ENCODE peak calls at places on chromosomes 13 and 19, in six cellular contexts. J, X, A, C, F and E are unnamed samples.

GRCh38 chr19:9342610-9343304 is 18.8 kb downstream of the ZNF559 start:
- DNase-seq in A (no peak), F (no peak), J (no peak), X (no peak), C (no peak), E (no peak)

GRCh38 chr13:51739403-51740112 is 64.4 kb downstream of the DHRS12 start:
- DNase-seq in C (no peak), A (no peak), X (no peak), J (no peak), F (peak; percentile 67), E (no peak)

GRCh38 chr19:4977299-4978174 is 8.6 kb downstream of the KDM4B start:
- DNase-seq in J (peak; percentile 95), C (peak; percentile 65), X (no peak), F (peak; percentile 85), A (peak; percentile 70), E (peak; percentile 59)

GRCh38 chr19:5690955-5691204 is 785 bp downstream of the RPL36 start:
- DNase-seq in X (no peak), F (no peak), J (no peak), C (no peak), A (no peak), E (no peak)

GRCh38 chr13:99473515-99473914 is 27.8 kb upstream of the TM9SF2 start:
- DNase-seq in F (no peak), J (no peak), A (no peak), C (no peak), X (no peak), E (no peak)

GRCh38 chr13:109779074-109779473 is 7.3 kb downstream of the IRS2 start:
- DNase-seq in C (no peak), J (no peak), X (no peak), A (no peak), F (no peak), E (no peak)

GRCh38 chr19:13099073-13099999 is 3.3 kb downstream of the LYL1 start:
- DNase-seq in C (peak; percentile 89), F (peak; percentile 77), J (no peak), X (no peak), A (no peak), E (no peak)

GRCh38 chr19:35716735-35716984 is 1.1 kb upstream of the KMT2B start:
- DNase-seq in C (peak; percentile 76), X (no peak), A (no peak), J (no peak), F (no peak), E (no peak)

GRCh38 chr13:37806666-37807065 is 62.9 kb downstream of the TRPC4 start:
- DNase-seq in A (no peak), X (no peak), J (no peak), C (no peak), F (no peak), E (no peak)

GRCh38 chr19:39474139-39474620 is 6.5 kb upstream of the TIMM50 start:
- DNase-seq in F (peak; percentile 49), X (peak; percentile 89), J (peak; percentile 22), A (peak; percentile 65), C (peak; percentile 45), E (no peak)

GRCh38 chr19:54541712-54542111 is 31.9 kb upstream of the LILRA2 start:
- DNase-seq in C (no peak), J (no peak), X (no peak), A (no peak), F (no peak), E (no peak)

GRCh38 chr13:77476456-77476855 is 59.0 kb upstream of the SCEL start:
- DNase-seq in F (no peak), A (no peak), X (no peak), J (no peak), C (no peak), E (no peak)

GRCh38 chr19:32924200-32924599 is 47.6 kb downstream of the CEP89 start:
- DNase-seq in J (peak; percentile 59), F (no peak), X (no peak), A (peak; percentile 76), C (no peak), E (no peak)

GRCh38 chr19:19021115-19021514 is 12.2 kb downstream of the SUGP2 start:
- DNase-seq in X (no peak), A (no peak), J (peak; percentile 84), F (no peak), C (no peak), E (peak; percentile 26)

GRCh38 chr19:57688011-57688763 is 6.4 kb downstream of the ZNF551 start:
- DNase-seq in J (no peak), F (no peak), X (no peak), A (no peak), C (no peak), E (no peak)

GRCh38 chr19:49716154-49716553 is 25.2 kb downstream of the CPT1C start:
- DNase-seq in A (no peak), F (no peak), J (no peak), X (no peak), C (no peak), E (no peak)

GRCh38 chr19:51490676-51491075 is 10.9 kb downstream of the SIGLEC12 start:
- DNase-seq in A (no peak), X (no peak), J (no peak), C (no peak), F (no peak), E (no peak)

GRCh38 chr13:41837668-41838067 is 123.2 kb downstream of the VWA8 start:
- DNase-seq in F (no peak), J (peak; percentile 12), X (no peak), A (no peak), C (no peak), E (no peak)

GRCh38 chr13:45473627-45474026 is 8.9 kb downstream of the COG3 start:
- DNase-seq in A (no peak), F (no peak), J (no peak), C (no peak), X (no peak), E (no peak)

GRCh38 chr19:46081928-46082727 is 41.3 kb upstream of the IGFL4 start:
- DNase-seq in C (no peak), X (peak; percentile 70), A (peak; percentile 56), J (peak; percentile 67), F (peak; percentile 30), E (peak; percentile 9)

DNA sequence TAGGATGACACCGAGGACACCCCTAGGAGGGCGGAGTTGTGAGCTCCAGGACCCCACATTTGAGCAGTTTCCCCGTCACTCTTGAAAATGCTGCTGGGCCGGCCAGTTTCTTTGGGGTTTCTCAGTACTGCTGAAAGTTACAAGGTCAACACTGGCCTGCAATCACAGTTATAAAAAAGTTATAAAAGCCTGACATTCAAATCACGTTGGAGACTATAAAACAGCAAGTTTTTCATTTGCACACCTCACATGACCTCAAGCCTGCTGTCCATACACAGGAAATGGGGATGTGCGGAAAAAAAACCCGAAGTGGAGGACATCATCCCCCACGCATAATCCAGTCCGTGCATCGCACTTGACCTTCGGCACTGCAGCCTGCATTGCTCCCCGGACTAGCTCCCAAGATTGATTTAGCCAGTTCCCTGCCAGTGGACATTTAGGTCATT is 27.0 kb downstream of the DNM2 start:
- DNase-seq in X (no peak), F (no peak), C (no peak), J (no peak), A (peak; percentile 61), E (no peak)
- TF ChIP-seq POLR2A in X (no peak), F (no peak), C (no peak), J (no peak), A (no peak), E (no peak)

DNA sequence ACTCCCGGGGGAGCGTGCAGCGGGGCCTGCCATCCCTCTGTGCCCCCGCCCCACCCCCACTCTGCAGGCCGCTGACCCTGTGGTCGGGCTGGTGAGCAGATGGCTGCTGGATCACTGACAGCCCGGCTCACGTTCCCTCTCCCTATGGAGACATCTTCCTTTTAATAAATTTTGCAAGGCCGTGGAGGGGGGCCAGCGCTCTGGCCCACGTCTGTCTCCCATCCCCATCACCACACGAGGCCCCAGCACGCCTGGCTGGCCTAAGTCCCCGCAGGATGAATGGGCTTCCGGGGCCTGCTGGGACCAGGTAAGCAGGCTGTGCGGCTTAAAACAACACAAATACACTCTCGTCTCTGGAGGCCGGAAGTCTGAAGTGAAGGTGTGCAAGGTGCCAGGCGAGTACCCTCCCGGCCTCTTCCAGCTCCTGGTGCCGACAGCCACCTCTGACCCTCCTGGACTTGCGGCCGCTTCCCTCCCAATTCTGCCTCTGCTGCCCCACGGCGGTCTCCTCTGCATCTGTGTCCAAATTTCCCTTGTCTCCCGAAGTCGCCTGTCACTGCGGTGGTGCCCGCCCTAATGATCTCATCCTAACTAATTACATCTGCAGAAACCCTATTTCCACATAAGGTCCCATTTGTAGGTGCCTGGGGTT is 8.3 kb upstream of the PTBP1 start:
- DNase-seq in C (no peak), J (no peak), X (no peak), F (no peak), A (no peak), E (no peak)
- TF ChIP-seq POLR2A in C (no peak), J (no peak), X (no peak), F (no peak), A (no peak), E (no peak)

DNA sequence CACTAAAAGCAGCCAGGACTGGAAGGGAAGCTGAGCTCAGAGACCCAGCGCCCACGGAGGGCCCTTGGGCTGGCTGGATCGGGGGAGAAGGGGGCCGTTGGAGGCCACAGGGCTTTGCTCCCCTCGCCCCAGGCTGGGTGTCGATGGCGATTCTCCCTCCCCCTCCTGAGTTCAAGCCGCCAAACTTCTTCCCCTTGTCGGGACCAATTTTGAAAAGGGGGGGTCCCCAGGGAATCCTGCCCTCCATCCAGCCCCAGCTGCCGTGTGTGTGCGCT is 61.2 kb downstream of the COLGALT1 start:
- DNase-seq in J (no peak), F (no peak), A (no peak), C (no peak), X (no peak), E (no peak)
- TF ChIP-seq POLR2A in J (no peak), F (no peak), A (no peak), C (no peak), X (no peak), E (no peak)

DNA sequence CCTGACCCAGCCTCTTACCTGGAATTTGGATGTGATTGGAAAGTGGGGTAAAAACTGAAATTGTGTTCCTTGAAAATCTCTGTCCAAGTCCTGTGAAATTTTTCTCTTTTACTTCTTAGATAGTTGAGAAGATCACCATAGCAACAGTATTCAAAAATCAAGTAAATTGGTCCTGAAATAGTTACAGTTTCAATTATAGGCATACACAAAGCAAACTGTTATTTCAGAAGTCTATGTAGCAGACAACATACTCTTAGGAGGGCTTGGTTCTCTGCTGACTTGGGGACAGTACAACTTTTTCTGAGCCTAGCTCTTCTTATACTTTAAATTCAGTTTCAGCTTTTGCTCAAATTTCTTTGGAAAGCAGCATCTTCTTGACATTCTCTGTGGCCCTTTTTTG is 38.6 kb upstream of the URAD start:
- DNase-seq in X (no peak), C (no peak), J (no peak), A (no peak), F (no peak), E (no peak)
- TF ChIP-seq POLR2A in X (no peak), C (no peak), J (no peak), A (no peak), F (no peak), E (no peak)

GRCh38 chr13:48320396-48320790 is 16.8 kb downstream of the RB1 start:
- DNase-seq in A (no peak), J (no peak), X (no peak), C (no peak), F (no peak), E (no peak)
- TF ChIP-seq POLR2A in A (no peak), J (no peak), X (no peak), C (no peak), F (no peak), E (no peak)